ENCODE peak calls at places on chromosomes 11 and 22, in four cellular contexts. A, F, N and V are unnamed samples.
A peak's percentile ranks its signal among the peaks of the same experiment; 100 is the strongest.

GRCh38 chr11:44592125-44592643 is 26.7 kb downstream of the CD82 start:
- DNase-seq in A (no peak), F (no peak), N (no peak), V (no peak)

GRCh38 chr11:10436224-10436623 is 18.8 kb upstream of the AMPD3 start:
- DNase-seq in A (no peak), F (no peak), N (no peak), V (no peak)

GRCh38 chr11:76327756-76328388 is 53.1 kb downstream of the THAP12 start:
- DNase-seq in A (no peak), F (no peak), N (no peak), V (no peak)

GRCh38 chr11:47340980-47341775 is 11.3 kb downstream of the MYBPC3 start:
- DNase-seq in A (no peak), F (no peak), N (no peak), V (no peak)

GRCh38 chr11:65862191-65862735 is 2.0 kb downstream of the MUS81 start:
- DNase-seq in A (no peak), F (no peak), N (no peak), V (no peak)

GRCh38 chr11:23897453-23898289 is 599.2 kb upstream of the LUZP2 start:
- DNase-seq in A (no peak), F (no peak), N (no peak), V (no peak)

GRCh38 chr11:46393231-46393616 is 1.6 kb upstream of the CHRM4 start:
- DNase-seq in A (no peak), F (no peak), N (no peak), V (no peak)

GRCh38 chr22:45009881-45010531 is at the start of gene PHF21B:
- DNase-seq in A (peak; percentile 91), F (no peak), N (no peak), V (peak; percentile 87)

GRCh38 chr11:85628771-85629341 is 463 bp downstream of the TMEM126B start:
- DNase-seq in A (no peak), F (peak; percentile 9), N (no peak), V (no peak)

GRCh38 chr11:88555829-88556202 is 218.3 kb upstream of the CTSC start:
- DNase-seq in A (no peak), F (no peak), N (no peak), V (no peak)
- TF ChIP-seq SUZ12 in A (no peak), F (no peak), N (no peak), V (no peak)

DNA sequence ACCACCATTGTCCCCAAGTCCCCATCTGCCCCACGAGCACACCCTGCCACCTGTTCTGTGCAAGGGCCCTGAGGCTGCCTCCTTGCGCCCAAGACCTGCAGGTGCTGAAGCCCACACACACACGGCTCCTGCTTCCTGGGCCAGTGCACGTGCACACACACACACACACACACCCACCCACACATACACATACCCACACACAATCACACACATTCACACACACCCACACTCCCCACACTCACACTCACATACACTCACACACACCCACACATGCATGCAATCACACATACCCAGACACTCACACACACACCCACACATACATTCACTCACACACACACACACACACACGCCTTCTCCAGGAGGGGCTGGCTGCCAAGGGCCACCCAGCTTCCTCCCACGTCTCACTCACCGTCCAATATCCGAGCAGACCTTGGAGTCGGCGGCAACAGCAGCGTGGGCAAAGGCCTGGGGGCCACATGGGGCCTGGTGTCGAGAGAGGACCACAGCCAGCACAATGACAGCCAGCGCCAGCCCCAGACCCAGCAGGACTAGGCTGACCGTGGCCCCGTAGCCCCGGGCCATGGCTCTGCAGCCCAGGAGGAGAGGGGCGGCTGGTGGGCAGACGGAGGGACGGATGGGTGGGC is 616 bp downstream of the GGT5 start:
- DNase-seq in A (no peak), F (no peak), N (no peak), V (no peak)
- TF ChIP-seq SP1 in A (no peak), F (no peak), N (no peak), V (no peak)

GRCh38 chr11:92384807-92385206 is 160.2 kb downstream of the FAT3 start:
- DNase-seq in A (no peak), F (no peak), N (no peak), V (no peak)
- TF ChIP-seq SUZ12 in A (no peak), F (no peak), N (no peak), V (no peak)

GRCh38 chr11:74010306-74010981 is 1.6 kb upstream of the UCP3 start:
- DNase-seq in A (no peak), F (no peak), N (no peak), V (no peak)

GRCh38 chr11:74012072-74012809 is 3.4 kb upstream of the UCP3 start:
- DNase-seq in A (no peak), F (no peak), N (no peak), V (no peak)

GRCh38 chr11:74013141-74013540 is 4.3 kb upstream of the UCP3 start:
- DNase-seq in A (no peak), F (no peak), N (no peak), V (no peak)

GRCh38 chr11:74009675-74010305 is 905 bp upstream of the UCP3 start:
- DNase-seq in A (no peak), F (no peak), N (no peak), V (no peak)

DNA sequence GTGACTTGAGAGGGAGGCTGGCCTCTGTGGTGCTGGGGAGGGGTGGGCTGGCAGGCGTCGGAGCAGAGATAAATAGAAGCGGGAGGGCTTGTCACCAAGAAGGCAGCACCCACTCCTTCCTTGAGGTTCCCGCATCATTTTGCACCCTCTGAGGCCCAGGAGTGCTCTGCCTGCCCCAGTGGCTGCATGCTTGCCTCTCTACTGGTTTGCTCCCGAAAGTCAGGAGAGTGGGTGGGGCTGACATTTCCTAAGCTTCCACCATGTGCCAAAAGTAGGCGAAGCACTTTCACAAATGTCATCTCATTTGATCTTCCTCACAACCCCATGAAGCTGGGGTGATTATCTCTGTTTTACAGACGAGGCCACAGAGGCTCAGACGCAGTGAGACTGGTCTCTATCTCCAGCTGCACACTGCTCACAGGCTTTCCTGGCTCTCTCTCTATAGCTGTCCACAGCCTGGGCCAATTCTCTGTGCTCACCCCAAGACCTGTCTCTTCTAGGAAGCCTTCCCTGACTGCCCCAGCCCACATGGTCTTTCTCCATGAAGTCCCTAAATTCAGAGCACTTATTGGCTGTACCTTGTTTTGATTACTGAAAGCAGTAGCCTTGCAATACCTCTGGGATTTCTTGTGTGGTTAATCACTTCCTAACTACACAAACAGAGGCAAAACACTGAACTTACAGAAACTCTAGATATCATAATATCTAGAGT is 2.6 kb upstream of the UCP3 start:
- DNase-seq in A (no peak), F (no peak), N (peak; percentile 79), V (no peak)
- TF ChIP-seq SP1 in A (no peak), F (no peak), N (no peak), V (no peak)

GRCh38 chr22:18954941-18955571 is 19.0 kb upstream of the PRODH start:
- DNase-seq in A (no peak), F (no peak), N (no peak), V (no peak)
- TF ChIP-seq SUZ12 in A (no peak), F (no peak), N (no peak), V (no peak)